ENCODE peak calls at places on chromosomes 13 and 19, in ten cellular contexts. One of them, this sample, is unnamed.

GRCh38 chr13:46639033-46639981 is 86.3 kb downstream of the LRCH1 start:
- DNase-seq in heart right ventricle: no peak
- DNase-seq in BE2C: no peak
- DNase-seq in endothelial cell: no peak
- DNase-seq in GM10248: peak
- DNase-seq in AG09309: no peak
- DNase-seq in activated CD8-positive, alpha-beta T cell treated with anti-CD3 and anti-CD28 coated beads for 36 hours: no peak
- DNase-seq in tibial nerve: no peak
- DNase-seq in thyroid gland: peak
- DNase-seq in foreskin keratinocyte: no peak
- DNase-seq in this sample: no peak

GRCh38 chr13:41942462-41943094 is 18.3 kb downstream of the VWA8 start:
- DNase-seq in heart right ventricle: no peak
- DNase-seq in BE2C: peak
- DNase-seq in endothelial cell: peak
- DNase-seq in GM10248: no peak
- DNase-seq in AG09309: no peak
- DNase-seq in activated CD8-positive, alpha-beta T cell treated with anti-CD3 and anti-CD28 coated beads for 36 hours: no peak
- DNase-seq in tibial nerve: no peak
- DNase-seq in thyroid gland: peak
- DNase-seq in foreskin keratinocyte: peak
- DNase-seq in this sample: no peak

GRCh38 chr13:23754506-23754905 is 134.7 kb downstream of the MIPEP start:
- DNase-seq in heart right ventricle: no peak
- DNase-seq in BE2C: no peak
- DNase-seq in endothelial cell: no peak
- DNase-seq in GM10248: no peak
- DNase-seq in AG09309: no peak
- DNase-seq in activated CD8-positive, alpha-beta T cell treated with anti-CD3 and anti-CD28 coated beads for 36 hours: no peak
- DNase-seq in tibial nerve: no peak
- DNase-seq in thyroid gland: no peak
- DNase-seq in foreskin keratinocyte: no peak
- DNase-seq in this sample: no peak

GRCh38 chr13:109271991-109272454 is 514.4 kb downstream of the IRS2 start:
- DNase-seq in heart right ventricle: no peak
- DNase-seq in BE2C: peak
- DNase-seq in endothelial cell: no peak
- DNase-seq in GM10248: no peak
- DNase-seq in AG09309: no peak
- DNase-seq in activated CD8-positive, alpha-beta T cell treated with anti-CD3 and anti-CD28 coated beads for 36 hours: no peak
- DNase-seq in tibial nerve: no peak
- DNase-seq in thyroid gland: no peak
- DNase-seq in foreskin keratinocyte: peak
- DNase-seq in this sample: no peak

GRCh38 chr13:37138169-37138568 is 32.7 kb upstream of the CSNK1A1L start:
- DNase-seq in heart right ventricle: no peak
- DNase-seq in BE2C: no peak
- DNase-seq in endothelial cell: no peak
- DNase-seq in GM10248: no peak
- DNase-seq in AG09309: no peak
- DNase-seq in activated CD8-positive, alpha-beta T cell treated with anti-CD3 and anti-CD28 coated beads for 36 hours: no peak
- DNase-seq in tibial nerve: no peak
- DNase-seq in thyroid gland: no peak
- DNase-seq in foreskin keratinocyte: peak
- DNase-seq in this sample: no peak

GRCh38 chr13:28744091-28744536 is 25.3 kb upstream of the SLC46A3 start:
- DNase-seq in heart right ventricle: peak
- DNase-seq in BE2C: no peak
- DNase-seq in endothelial cell: peak
- DNase-seq in GM10248: no peak
- DNase-seq in AG09309: no peak
- DNase-seq in activated CD8-positive, alpha-beta T cell treated with anti-CD3 and anti-CD28 coated beads for 36 hours: no peak
- DNase-seq in tibial nerve: peak
- DNase-seq in thyroid gland: no peak
- DNase-seq in foreskin keratinocyte: peak
- DNase-seq in this sample: no peak

GRCh38 chr19:1266818-1267440 is 2.2 kb upstream of the CIRBP start:
- DNase-seq in heart right ventricle: peak
- DNase-seq in BE2C: peak
- DNase-seq in endothelial cell: peak
- DNase-seq in GM10248: no peak
- DNase-seq in AG09309: no peak
- DNase-seq in activated CD8-positive, alpha-beta T cell treated with anti-CD3 and anti-CD28 coated beads for 36 hours: peak
- DNase-seq in tibial nerve: no peak
- DNase-seq in thyroid gland: peak
- DNase-seq in foreskin keratinocyte: no peak
- DNase-seq in this sample: peak

GRCh38 chr19:21921691-21922180 is 85.8 kb upstream of the ZNF43 start:
- DNase-seq in heart right ventricle: no peak
- DNase-seq in BE2C: no peak
- DNase-seq in endothelial cell: no peak
- DNase-seq in GM10248: no peak
- DNase-seq in AG09309: no peak
- DNase-seq in activated CD8-positive, alpha-beta T cell treated with anti-CD3 and anti-CD28 coated beads for 36 hours: no peak
- DNase-seq in tibial nerve: no peak
- DNase-seq in thyroid gland: no peak
- DNase-seq in foreskin keratinocyte: no peak
- DNase-seq in this sample: no peak

GRCh38 chr13:50320297-50320862 is 305.1 kb downstream of the KCNRG start:
- DNase-seq in heart right ventricle: no peak
- DNase-seq in BE2C: no peak
- DNase-seq in endothelial cell: no peak
- DNase-seq in GM10248: no peak
- DNase-seq in AG09309: peak
- DNase-seq in activated CD8-positive, alpha-beta T cell treated with anti-CD3 and anti-CD28 coated beads for 36 hours: no peak
- DNase-seq in tibial nerve: no peak
- DNase-seq in thyroid gland: no peak
- DNase-seq in foreskin keratinocyte: peak
- DNase-seq in this sample: no peak

GRCh38 chr13:20399515-20399914 is 126.1 kb downstream of the CRYL1 start:
- DNase-seq in heart right ventricle: no peak
- DNase-seq in BE2C: no peak
- DNase-seq in endothelial cell: no peak
- DNase-seq in GM10248: no peak
- DNase-seq in AG09309: no peak
- DNase-seq in activated CD8-positive, alpha-beta T cell treated with anti-CD3 and anti-CD28 coated beads for 36 hours: no peak
- DNase-seq in tibial nerve: no peak
- DNase-seq in thyroid gland: no peak
- DNase-seq in foreskin keratinocyte: no peak
- DNase-seq in this sample: no peak

GRCh38 chr13:75725784-75726183 is 89.7 kb downstream of the LMO7 start:
- DNase-seq in heart right ventricle: no peak
- DNase-seq in BE2C: no peak
- DNase-seq in endothelial cell: no peak
- DNase-seq in GM10248: no peak
- DNase-seq in AG09309: no peak
- DNase-seq in activated CD8-positive, alpha-beta T cell treated with anti-CD3 and anti-CD28 coated beads for 36 hours: no peak
- DNase-seq in tibial nerve: no peak
- DNase-seq in thyroid gland: no peak
- DNase-seq in foreskin keratinocyte: no peak
- DNase-seq in this sample: no peak

GRCh38 chr19:43784251-43784980 is 3.6 kb upstream of the KCNN4 start:
- DNase-seq in heart right ventricle: no peak
- DNase-seq in BE2C: no peak
- DNase-seq in endothelial cell: no peak
- DNase-seq in GM10248: peak
- DNase-seq in AG09309: peak
- DNase-seq in activated CD8-positive, alpha-beta T cell treated with anti-CD3 and anti-CD28 coated beads for 36 hours: peak
- DNase-seq in tibial nerve: no peak
- DNase-seq in thyroid gland: no peak
- DNase-seq in foreskin keratinocyte: peak
- DNase-seq in this sample: peak

GRCh38 chr19:7125221-7125620 is 55.7 kb downstream of the ZNF557 start:
- DNase-seq in heart right ventricle: no peak
- DNase-seq in BE2C: no peak
- DNase-seq in endothelial cell: no peak
- DNase-seq in GM10248: no peak
- DNase-seq in AG09309: no peak
- DNase-seq in activated CD8-positive, alpha-beta T cell treated with anti-CD3 and anti-CD28 coated beads for 36 hours: no peak
- DNase-seq in tibial nerve: no peak
- DNase-seq in thyroid gland: no peak
- DNase-seq in foreskin keratinocyte: no peak
- DNase-seq in this sample: no peak

GRCh38 chr19:801861-802496 is 4.7 kb downstream of the PTBP1 start:
- DNase-seq in heart right ventricle: peak
- DNase-seq in BE2C: no peak
- DNase-seq in endothelial cell: no peak
- DNase-seq in GM10248: no peak
- DNase-seq in AG09309: no peak
- DNase-seq in activated CD8-positive, alpha-beta T cell treated with anti-CD3 and anti-CD28 coated beads for 36 hours: no peak
- DNase-seq in tibial nerve: no peak
- DNase-seq in thyroid gland: peak
- DNase-seq in foreskin keratinocyte: no peak
- DNase-seq in this sample: no peak

GRCh38 chr13:40031031-40031430 is 375.6 kb downstream of the COG6 start:
- DNase-seq in heart right ventricle: no peak
- DNase-seq in BE2C: no peak
- DNase-seq in endothelial cell: no peak
- DNase-seq in GM10248: no peak
- DNase-seq in AG09309: peak
- DNase-seq in activated CD8-positive, alpha-beta T cell treated with anti-CD3 and anti-CD28 coated beads for 36 hours: no peak
- DNase-seq in tibial nerve: no peak
- DNase-seq in thyroid gland: no peak
- DNase-seq in foreskin keratinocyte: peak
- DNase-seq in this sample: no peak

GRCh38 chr19:16537111-16537510 is 5.1 kb downstream of the CHERP start:
- DNase-seq in heart right ventricle: no peak
- DNase-seq in BE2C: no peak
- DNase-seq in endothelial cell: no peak
- DNase-seq in GM10248: no peak
- DNase-seq in AG09309: no peak
- DNase-seq in activated CD8-positive, alpha-beta T cell treated with anti-CD3 and anti-CD28 coated beads for 36 hours: no peak
- DNase-seq in tibial nerve: no peak
- DNase-seq in thyroid gland: no peak
- DNase-seq in foreskin keratinocyte: no peak
- DNase-seq in this sample: no peak

GRCh38 chr13:48783181-48783630 is 129.5 kb downstream of the CYSLTR2 start:
- DNase-seq in heart right ventricle: peak
- DNase-seq in BE2C: peak
- DNase-seq in endothelial cell: no peak
- DNase-seq in GM10248: no peak
- DNase-seq in AG09309: peak
- DNase-seq in activated CD8-positive, alpha-beta T cell treated with anti-CD3 and anti-CD28 coated beads for 36 hours: no peak
- DNase-seq in tibial nerve: peak
- DNase-seq in thyroid gland: peak
- DNase-seq in foreskin keratinocyte: peak
- DNase-seq in this sample: no peak

GRCh38 chr19:17686592-17687042 is 1.5 kb downstream of the UNC13A start:
- DNase-seq in heart right ventricle: peak
- DNase-seq in BE2C: peak
- DNase-seq in endothelial cell: peak
- DNase-seq in GM10248: no peak
- DNase-seq in AG09309: no peak
- DNase-seq in activated CD8-positive, alpha-beta T cell treated with anti-CD3 and anti-CD28 coated beads for 36 hours: peak
- DNase-seq in tibial nerve: no peak
- DNase-seq in thyroid gland: no peak
- DNase-seq in foreskin keratinocyte: no peak
- DNase-seq in this sample: no peak

GRCh38 chr13:73230714-73231113 is 171.9 kb downstream of the KLF5 start:
- DNase-seq in heart right ventricle: no peak
- DNase-seq in BE2C: no peak
- DNase-seq in endothelial cell: no peak
- DNase-seq in GM10248: no peak
- DNase-seq in AG09309: no peak
- DNase-seq in activated CD8-positive, alpha-beta T cell treated with anti-CD3 and anti-CD28 coated beads for 36 hours: peak
- DNase-seq in tibial nerve: no peak
- DNase-seq in thyroid gland: no peak
- DNase-seq in foreskin keratinocyte: peak
- DNase-seq in this sample: no peak

DNA sequence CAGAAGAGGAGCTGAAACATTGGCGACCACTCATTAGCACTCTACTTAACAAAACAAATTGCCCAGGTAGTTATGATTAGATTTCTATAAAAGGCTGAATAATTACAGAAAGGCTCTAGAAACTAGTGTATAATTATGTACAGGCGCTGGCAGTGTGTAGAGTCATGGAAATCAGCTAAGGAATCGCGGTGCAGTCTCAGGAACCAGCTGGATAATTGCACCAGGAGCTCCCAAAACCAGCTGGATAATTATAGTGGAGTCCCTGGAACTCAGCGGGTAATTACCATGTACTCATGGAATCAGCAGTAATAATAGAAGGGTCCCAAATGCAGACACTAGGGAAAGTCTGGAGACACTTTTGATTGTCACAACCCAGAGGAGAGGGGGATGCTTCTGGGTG is 23.2 kb upstream of the TTYH1 start:
- DNase-seq in heart right ventricle: no peak
- DNase-seq in BE2C: no peak
- DNase-seq in endothelial cell: no peak
- DNase-seq in GM10248: no peak
- DNase-seq in AG09309: no peak
- DNase-seq in activated CD8-positive, alpha-beta T cell treated with anti-CD3 and anti-CD28 coated beads for 36 hours: no peak
- DNase-seq in tibial nerve: no peak
- DNase-seq in thyroid gland: no peak
- DNase-seq in foreskin keratinocyte: no peak
- DNase-seq in this sample: no peak
- TF ChIP-seq CTCF in heart right ventricle: no peak
- TF ChIP-seq CTCF in BE2C: no peak
- TF ChIP-seq CTCF in endothelial cell: no peak
- TF ChIP-seq CTCF in GM10248: no peak
- TF ChIP-seq CTCF in AG09309: no peak
- TF ChIP-seq CTCF in activated CD8-positive, alpha-beta T cell treated with anti-CD3 and anti-CD28 coated beads for 36 hours: no peak
- TF ChIP-seq CTCF in tibial nerve: no peak
- TF ChIP-seq CTCF in thyroid gland: no peak
- TF ChIP-seq CTCF in foreskin keratinocyte: no peak
- TF ChIP-seq CTCF in this sample: no peak

GRCh38 chr19:28217064-28217463 is 995.9 kb downstream of the UQCRFS1 start:
- DNase-seq in heart right ventricle: no peak
- DNase-seq in BE2C: no peak
- DNase-seq in endothelial cell: no peak
- DNase-seq in GM10248: no peak
- DNase-seq in AG09309: no peak
- DNase-seq in activated CD8-positive, alpha-beta T cell treated with anti-CD3 and anti-CD28 coated beads for 36 hours: no peak
- DNase-seq in tibial nerve: no peak
- DNase-seq in thyroid gland: no peak
- DNase-seq in foreskin keratinocyte: no peak
- DNase-seq in this sample: no peak
- TF ChIP-seq CTCF in heart right ventricle: peak
- TF ChIP-seq CTCF in BE2C: no peak
- TF ChIP-seq CTCF in endothelial cell: no peak
- TF ChIP-seq CTCF in GM10248: peak
- TF ChIP-seq CTCF in AG09309: no peak
- TF ChIP-seq CTCF in activated CD8-positive, alpha-beta T cell treated with anti-CD3 and anti-CD28 coated beads for 36 hours: no peak
- TF ChIP-seq CTCF in tibial nerve: no peak
- TF ChIP-seq CTCF in thyroid gland: no peak
- TF ChIP-seq CTCF in foreskin keratinocyte: no peak
- TF ChIP-seq CTCF in this sample: no peak

GRCh38 chr13:44140146-44140545 is 233.5 kb upstream of the SERP2 start:
- DNase-seq in heart right ventricle: no peak
- DNase-seq in BE2C: no peak
- DNase-seq in endothelial cell: no peak
- DNase-seq in GM10248: no peak
- DNase-seq in AG09309: no peak
- DNase-seq in activated CD8-positive, alpha-beta T cell treated with anti-CD3 and anti-CD28 coated beads for 36 hours: no peak
- DNase-seq in tibial nerve: no peak
- DNase-seq in thyroid gland: no peak
- DNase-seq in foreskin keratinocyte: no peak
- DNase-seq in this sample: no peak
- TF ChIP-seq CTCF in heart right ventricle: no peak
- TF ChIP-seq CTCF in BE2C: no peak
- TF ChIP-seq CTCF in endothelial cell: no peak
- TF ChIP-seq CTCF in GM10248: no peak
- TF ChIP-seq CTCF in AG09309: no peak
- TF ChIP-seq CTCF in activated CD8-positive, alpha-beta T cell treated with anti-CD3 and anti-CD28 coated beads for 36 hours: no peak
- TF ChIP-seq CTCF in tibial nerve: no peak
- TF ChIP-seq CTCF in thyroid gland: no peak
- TF ChIP-seq CTCF in foreskin keratinocyte: no peak
- TF ChIP-seq CTCF in this sample: no peak

GRCh38 chr19:47057328-47057727 is 8.9 kb upstream of the TMEM160 start:
- DNase-seq in heart right ventricle: no peak
- DNase-seq in BE2C: no peak
- DNase-seq in endothelial cell: no peak
- DNase-seq in GM10248: no peak
- DNase-seq in AG09309: no peak
- DNase-seq in activated CD8-positive, alpha-beta T cell treated with anti-CD3 and anti-CD28 coated beads for 36 hours: no peak
- DNase-seq in tibial nerve: no peak
- DNase-seq in thyroid gland: no peak
- DNase-seq in foreskin keratinocyte: peak
- DNase-seq in this sample: no peak
- TF ChIP-seq CTCF in heart right ventricle: no peak
- TF ChIP-seq CTCF in BE2C: no peak
- TF ChIP-seq CTCF in endothelial cell: no peak
- TF ChIP-seq CTCF in GM10248: no peak
- TF ChIP-seq CTCF in AG09309: no peak
- TF ChIP-seq CTCF in activated CD8-positive, alpha-beta T cell treated with anti-CD3 and anti-CD28 coated beads for 36 hours: no peak
- TF ChIP-seq CTCF in tibial nerve: no peak
- TF ChIP-seq CTCF in thyroid gland: no peak
- TF ChIP-seq CTCF in foreskin keratinocyte: no peak
- TF ChIP-seq CTCF in this sample: no peak